ENCODE peak calls at places on chromosomes 2 and 18, in four cellular contexts. T is GM10248, H is germinal center, Q is EH. Z is an unnamed sample.

GRCh38 chr2:38685116-38685735 is 19.3 kb downstream of the GALM start:
- DNase-seq in H (no peak), T (no peak), Q (peak; percentile 62), Z (no peak)

GRCh38 chr2:31296641-31297287 is 62.8 kb downstream of the EHD3 start:
- DNase-seq in H (no peak), T (no peak), Q (peak; percentile 92), Z (no peak)

GRCh38 chr2:96271995-96272394 is 6.0 kb downstream of the CIAO1 start:
- DNase-seq in T (no peak), H (no peak), Q (peak; percentile 10), Z (no peak)

GRCh38 chr18:66077066-66077465 is 326.3 kb downstream of the CDH7 start:
- DNase-seq in H (no peak), T (no peak), Q (no peak), Z (no peak)

GRCh38 chr2:62303818-62304217 is 107.9 kb downstream of the B3GNT2 start:
- DNase-seq in H (no peak), Q (no peak), T (no peak), Z (no peak)

GRCh38 chr2:239343946-239344856 is 56.6 kb downstream of the HDAC4 start:
- DNase-seq in H (no peak), Q (no peak), T (no peak), Z (no peak)

GRCh38 chr2:201709747-201710146 is 11.3 kb upstream of the MPP4 start:
- DNase-seq in Q (no peak), T (no peak), H (no peak), Z (no peak)

GRCh38 chr2:156476516-156477206 is 40.5 kb downstream of the GPD2 start:
- DNase-seq in H (no peak), Q (peak; percentile 84), T (peak; percentile 41), Z (no peak)

GRCh38 chr2:127523269-127523930 is 2.9 kb downstream of the IWS1 start:
- DNase-seq in Q (no peak), H (no peak), T (no peak), Z (no peak)

GRCh38 chr2:128978155-128978707 is 659.6 kb upstream of the HS6ST1 start:
- DNase-seq in H (no peak), T (no peak), Q (no peak), Z (no peak)

GRCh38 chr2:74982581-74982980 is 24.1 kb downstream of the POLE4 start:
- DNase-seq in T (no peak), H (no peak), Q (peak; percentile 41), Z (peak; percentile 14)

GRCh38 chr2:144350151-144350802 is 169.6 kb downstream of the ZEB2 start:
- DNase-seq in Q (peak; percentile 44), T (no peak), H (no peak), Z (no peak)

GRCh38 chr18:49677081-49677480 is 115.2 kb downstream of the LIPG start:
- DNase-seq in T (no peak), Q (peak; percentile 41), H (no peak), Z (no peak)

GRCh38 chr2:162474006-162474405 is 130.1 kb downstream of the GCA start:
- DNase-seq in H (no peak), Q (no peak), T (no peak), Z (no peak)

GRCh38 chr2:66897181-66897580 is 462.3 kb downstream of the MEIS1 start:
- DNase-seq in H (no peak), Q (peak; percentile 95), T (no peak), Z (no peak)

GRCh38 chr2:85792783-85793441 is 39.1 kb downstream of the ATOH8 start:
- DNase-seq in T (no peak), H (no peak), Q (peak; percentile 79), Z (no peak)

GRCh38 chr2:178860551-178860950 is 53.3 kb upstream of the TTN start:
- DNase-seq in T (no peak), Q (peak; percentile 32), H (no peak), Z (no peak)

Z was measured in NAMALWA.